ENCODE peak calls at places on chromosomes 11 and 22, in four cellular contexts. X is PC-3, V is psoas muscle, T is mucosa of gallbladder. R is an unnamed sample.

GRCh38 chr11:27963370-27963769 is 144.6 kb downstream of the KIF18A start:
- DNase-seq in X (no peak), V (no peak), T (no peak), R (no peak)

GRCh38 chr11:3970101-3970500 is 114.6 kb downstream of the STIM1 start:
- DNase-seq in T (no peak), X (no peak), V (no peak), R (no peak)

GRCh38 chr11:125425601-125426000 is 70.5 kb downstream of the FEZ1 start:
- DNase-seq in T (no peak), V (peak), X (no peak), R (no peak)

GRCh38 chr11:70064726-70065317 is 13.3 kb upstream of the ANO1 start:
- DNase-seq in V (no peak), X (peak), T (peak), R (no peak)

GRCh38 chr11:78424334-78425270 is 7.0 kb upstream of the GAB2 start:
- DNase-seq in V (no peak), X (no peak), T (no peak), R (no peak)

GRCh38 chr11:2818503-2818902 is 67.1 kb downstream of the CDKN1C start:
- DNase-seq in T (no peak), V (no peak), X (no peak), R (no peak)

GRCh38 chr11:121067026-121067425 is 34.0 kb upstream of the TECTA start:
- DNase-seq in T (no peak), X (peak), V (no peak), R (no peak)

GRCh38 chr11:122440783-122441701 is 214.5 kb upstream of the UBASH3B start:
- DNase-seq in T (peak), V (peak), X (no peak), R (peak)

GRCh38 chr11:81497202-81497804 is 1236.4 kb downstream of the FAM181B start:
- DNase-seq in V (no peak), T (no peak), X (peak), R (peak)

GRCh38 chr11:25529572-25529971 is 802.4 kb upstream of the ANO3 start:
- DNase-seq in X (no peak), V (no peak), T (no peak), R (no peak)

GRCh38 chr11:84886344-84886743 is 740.8 kb downstream of the DLG2 start:
- DNase-seq in X (no peak), T (no peak), V (no peak), R (no peak)

GRCh38 chr22:46551996-46552395 is 14.6 kb upstream of the CELSR1 start:
- DNase-seq in T (no peak), V (peak), X (no peak), R (no peak)

GRCh38 chr11:118883368-118884071 is at the start of gene CXCR5:
- DNase-seq in T (no peak), X (no peak), V (peak), R (peak)

GRCh38 chr11:69123593-69124545 is 31.9 kb upstream of the SMIM38 start:
- DNase-seq in X (no peak), V (no peak), T (no peak), R (peak)

GRCh38 chr11:6156628-6157367 is 13.3 kb downstream of the OR52B2 start:
- DNase-seq in X (no peak), V (no peak), T (no peak), R (peak)

GRCh38 chr11:44036811-44037657 is 10.7 kb upstream of the ACCSL start:
- DNase-seq in X (peak), T (peak), V (peak), R (peak)

GRCh38 chr11:130390071-130390758 is 38.2 kb downstream of the ADAMTS8 start:
- DNase-seq in X (peak), V (no peak), T (peak), R (peak)

GRCh38 chr22:50292643-50293440 is 14.6 kb downstream of the PLXNB2 start:
- DNase-seq in X (no peak), V (no peak), T (no peak), R (no peak)

GRCh38 chr11:70581991-70582885 is 183.9 kb downstream of the CTTN start:
- DNase-seq in V (peak), T (no peak), X (no peak), R (no peak)

R was measured in ELF-1.